ENCODE peak calls at places on chromosomes 13 and 19, in four cellular contexts. S, I, K and D are unnamed samples.

GRCh38 chr13:89554801-89555200 is 1792.7 kb upstream of the MIR17HG start:
- DNase-seq in S (no peak), I (no peak), K (no peak), D (no peak)

GRCh38 chr13:43171489-43171888 is 148.1 kb downstream of the DNAJC15 start:
- DNase-seq in S (no peak), I (no peak), K (no peak), D (no peak)

GRCh38 chr19:47188507-47189033 is 42.4 kb downstream of the BBC3 start:
- DNase-seq in S (no peak), I (no peak), K (no peak), D (no peak)

GRCh38 chr19:47056416-47056815 is 8.0 kb upstream of the TMEM160 start:
- DNase-seq in S (no peak), I (no peak), K (no peak), D (no peak)

GRCh38 chr13:39777527-39778061 is 122.1 kb downstream of the COG6 start:
- DNase-seq in S (peak; percentile 95), I (peak; percentile 29), K (no peak), D (peak; percentile 55)

GRCh38 chr13:100560498-100561215 is 27.9 kb downstream of the GGACT start:
- DNase-seq in S (no peak), I (no peak), K (no peak), D (no peak)

GRCh38 chr19:30784850-30785459 is 412.8 kb downstream of the ZNF536 start:
- DNase-seq in S (no peak), I (peak; percentile 41), K (no peak), D (no peak)

GRCh38 chr13:109869312-109870237 is 83.2 kb upstream of the IRS2 start:
- DNase-seq in S (no peak), I (peak; percentile 79), K (peak; percentile 89), D (peak; percentile 20)

GRCh38 chr13:65830411-65831172 is 1399.5 kb downstream of the PCDH9 start:
- DNase-seq in S (no peak), I (no peak), K (no peak), D (no peak)

GRCh38 chr13:93409001-93409400 is 182.4 kb downstream of the GPC6 start:
- DNase-seq in S (no peak), I (no peak), K (no peak), D (no peak)

GRCh38 chr19:9916719-9917118 is 19.6 kb downstream of the OLFM2 start:
- DNase-seq in S (no peak), I (no peak), K (no peak), D (no peak)

GRCh38 chr19:4362871-4363545 is 19.6 kb downstream of the MPND start:
- DNase-seq in S (no peak), I (peak; percentile 14), K (no peak), D (no peak)

GRCh38 chr13:27644302-27644701 is 22.6 kb downstream of the POLR1D start:
- DNase-seq in S (no peak), I (no peak), K (no peak), D (peak; percentile 79)

GRCh38 chr13:60013166-60013565 is 150.6 kb downstream of the DIAPH3 start:
- DNase-seq in S (no peak), I (no peak), K (no peak), D (no peak)

GRCh38 chr19:1656988-1657536 is 4.6 kb upstream of the TCF3 start:
- DNase-seq in S (no peak), I (no peak), K (no peak), D (no peak)

GRCh38 chr19:49921871-49922755 is 6.9 kb upstream of the ATF5 start:
- DNase-seq in S (peak; percentile 31), I (no peak), K (no peak), D (peak; percentile 29)

GRCh38 chr19:2962018-2962670 is 15.2 kb upstream of the TLE6 start:
- DNase-seq in S (no peak), I (peak; percentile 83), K (no peak), D (peak; percentile 66)

GRCh38 chr19:41351339-41352245 is 2.1 kb downstream of the TGFB1 start:
- DNase-seq in S (no peak), I (peak; percentile 49), K (peak; percentile 81), D (no peak)

GRCh38 chr19:55304279-55304978 is 20.6 kb downstream of the BRSK1 start:
- DNase-seq in S (no peak), I (peak; percentile 19), K (peak; percentile 53), D (no peak)

GRCh38 chr19:10577951-10578350 is 9.2 kb downstream of the AP1M2 start:
- DNase-seq in S (no peak), I (no peak), K (no peak), D (no peak)

GRCh38 chr19:56152644-56153043 is 11.6 kb downstream of the ZNF444 start:
- DNase-seq in S (no peak), I (no peak), K (no peak), D (no peak)

GRCh38 chr13:91185294-91185863 is 162.1 kb upstream of the MIR17HG start:
- DNase-seq in S (no peak), I (peak; percentile 51), K (no peak), D (no peak)

GRCh38 chr13:107968470-107968869 is 246.9 kb downstream of the LIG4 start:
- DNase-seq in S (no peak), I (no peak), K (no peak), D (no peak)

GRCh38 chr13:105395041-105395440 is 1140.4 kb downstream of the EFNB2 start:
- DNase-seq in S (no peak), I (no peak), K (no peak), D (no peak)

GRCh38 chr19:3618144-3618810 is 8.3 kb downstream of the CACTIN start:
- DNase-seq in S (no peak), I (peak; percentile 41), K (peak; percentile 81), D (peak; percentile 15)

GRCh38 chr13:96391606-96392005 is 301.7 kb downstream of the HS6ST3 start:
- DNase-seq in S (no peak), I (no peak), K (no peak), D (no peak)

GRCh38 chr19:41239363-41239762 is 20.3 kb downstream of the AXL start:
- DNase-seq in S (no peak), I (no peak), K (no peak), D (no peak)

GRCh38 chr13:21638319-21639282 is 32.3 kb upstream of the FGF9 start:
- DNase-seq in S (no peak), I (peak; percentile 25), K (no peak), D (no peak)

GRCh38 chr13:96011291-96011875 is 41.8 kb downstream of the UGGT2 start:
- DNase-seq in S (no peak), I (no peak), K (no peak), D (no peak)